ENCODE peak calls at places on chromosomes 11 and 22, in seven cellular contexts. M, I, G, R, K, B and V are unnamed samples.

GRCh38 chr22:49211176-49211575 is 616.5 kb downstream of the BRD1 start:
- DNase-seq in B (no peak), G (peak), R (no peak), K (no peak), I (no peak), M (no peak), V (no peak)

GRCh38 chr22:49326558-49326957 is 501.1 kb downstream of the BRD1 start:
- DNase-seq in R (no peak), G (no peak), M (no peak), I (no peak), K (no peak), B (no peak), V (peak)

GRCh38 chr22:22787805-22788459 is 99.7 kb upstream of the IGLL5 start:
- DNase-seq in R (no peak), G (no peak), B (no peak), K (peak), I (no peak), M (peak), V (peak)

GRCh38 chr11:106409201-106409600 is 331.7 kb downstream of the AASDHPPT start:
- DNase-seq in B (no peak), G (no peak), R (no peak), M (no peak), K (no peak), I (no peak), V (no peak)

GRCh38 chr11:119263352-119263940 is 53.5 kb downstream of the MCAM start:
- DNase-seq in M (no peak), G (no peak), R (no peak), I (no peak), K (no peak), B (no peak), V (peak)

GRCh38 chr11:20027546-20028014 is 132.7 kb downstream of the DBX1 start:
- DNase-seq in M (no peak), R (no peak), B (no peak), K (no peak), G (no peak), I (no peak), V (no peak)

GRCh38 chr11:119773016-119773415 is 44.0 kb upstream of the NECTIN1 start:
- DNase-seq in K (no peak), M (no peak), B (no peak), R (no peak), G (peak), I (no peak), V (no peak)

GRCh38 chr11:95915051-95915450 is 8.9 kb downstream of the MTMR2 start:
- DNase-seq in M (no peak), G (no peak), R (no peak), K (no peak), B (no peak), I (no peak), V (no peak)

GRCh38 chr11:17384002-17384511 is 4.4 kb downstream of the KCNJ11 start:
- DNase-seq in G (peak), I (peak), K (peak), B (peak), M (peak), R (peak), V (peak)
- TF ChIP-seq CTCF in G (peak), I (peak), K (peak), B (peak), M (peak), R (peak), V (peak)

GRCh38 chr22:50641696-50642607 is 14.0 kb upstream of the ARSA start:
- DNase-seq in K (peak), M (no peak), B (no peak), I (peak), R (peak), G (peak), V (no peak)
- TF ChIP-seq CTCF in K (no peak), M (no peak), B (peak), I (peak), R (peak), G (peak), V (no peak)

DNA sequence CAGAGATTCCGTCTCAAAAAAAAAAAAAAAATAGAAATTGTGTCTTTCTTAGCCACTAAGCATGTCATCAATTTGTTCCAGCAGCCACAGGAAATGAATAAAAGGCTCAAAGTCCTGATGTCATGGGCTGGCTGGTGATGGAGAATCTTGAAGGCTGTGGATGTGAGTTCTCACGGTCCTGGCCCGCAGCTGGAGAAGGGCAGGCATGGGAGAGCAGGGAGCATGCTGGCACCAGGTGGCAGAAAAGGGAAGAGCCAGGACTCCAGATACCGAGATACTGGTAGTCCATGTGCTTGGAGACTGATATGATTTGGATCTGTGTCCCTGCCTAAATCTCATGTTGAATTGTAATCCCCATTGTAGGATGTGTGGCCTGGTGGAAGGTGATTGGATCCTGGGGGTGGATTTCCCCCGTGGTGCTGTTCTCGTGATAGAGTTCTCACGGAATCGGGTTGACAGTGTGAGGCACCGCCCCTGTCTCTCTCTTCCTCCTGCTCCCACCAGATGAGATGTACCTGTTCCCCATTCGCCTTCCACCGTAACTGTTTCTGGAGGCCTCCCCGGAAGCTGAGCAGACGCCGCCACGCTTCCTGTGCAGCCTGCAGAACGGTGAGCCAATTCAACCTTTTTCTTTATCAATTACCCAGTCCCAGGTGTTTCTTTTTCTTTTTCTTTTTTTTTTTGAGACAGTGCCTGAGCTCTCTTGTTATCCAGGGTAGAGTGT is 18.1 kb downstream of the MRGPRD start:
- DNase-seq in K (no peak), R (no peak), I (no peak), M (peak), G (peak), B (no peak), V (peak)
- TF ChIP-seq CTCF in K (no peak), R (no peak), I (no peak), M (no peak), G (no peak), B (no peak), V (no peak)

GRCh38 chr11:128327274-128327673 is 260.1 kb downstream of the ETS1 start:
- DNase-seq in I (no peak), G (no peak), K (no peak), R (no peak), B (no peak), M (no peak), V (no peak)

GRCh38 chr11:128324531-128325141 is 262.7 kb downstream of the ETS1 start:
- DNase-seq in G (no peak), K (no peak), M (no peak), R (no peak), I (no peak), B (no peak), V (no peak)

GRCh38 chr11:128326791-128327190 is 260.6 kb downstream of the ETS1 start:
- DNase-seq in G (no peak), R (no peak), I (no peak), B (no peak), M (no peak), K (no peak), V (no peak)

GRCh38 chr11:128324051-128324481 is 263.3 kb downstream of the ETS1 start:
- DNase-seq in M (no peak), K (no peak), B (no peak), G (no peak), R (no peak), I (no peak), V (no peak)

GRCh38 chr11:128323381-128323780 is 264.0 kb downstream of the ETS1 start:
- DNase-seq in B (no peak), R (no peak), G (no peak), M (no peak), K (no peak), I (peak), V (peak)
- TF ChIP-seq CTCF in B (peak), R (peak), G (peak), M (no peak), K (no peak), I (peak), V (peak)

DNA sequence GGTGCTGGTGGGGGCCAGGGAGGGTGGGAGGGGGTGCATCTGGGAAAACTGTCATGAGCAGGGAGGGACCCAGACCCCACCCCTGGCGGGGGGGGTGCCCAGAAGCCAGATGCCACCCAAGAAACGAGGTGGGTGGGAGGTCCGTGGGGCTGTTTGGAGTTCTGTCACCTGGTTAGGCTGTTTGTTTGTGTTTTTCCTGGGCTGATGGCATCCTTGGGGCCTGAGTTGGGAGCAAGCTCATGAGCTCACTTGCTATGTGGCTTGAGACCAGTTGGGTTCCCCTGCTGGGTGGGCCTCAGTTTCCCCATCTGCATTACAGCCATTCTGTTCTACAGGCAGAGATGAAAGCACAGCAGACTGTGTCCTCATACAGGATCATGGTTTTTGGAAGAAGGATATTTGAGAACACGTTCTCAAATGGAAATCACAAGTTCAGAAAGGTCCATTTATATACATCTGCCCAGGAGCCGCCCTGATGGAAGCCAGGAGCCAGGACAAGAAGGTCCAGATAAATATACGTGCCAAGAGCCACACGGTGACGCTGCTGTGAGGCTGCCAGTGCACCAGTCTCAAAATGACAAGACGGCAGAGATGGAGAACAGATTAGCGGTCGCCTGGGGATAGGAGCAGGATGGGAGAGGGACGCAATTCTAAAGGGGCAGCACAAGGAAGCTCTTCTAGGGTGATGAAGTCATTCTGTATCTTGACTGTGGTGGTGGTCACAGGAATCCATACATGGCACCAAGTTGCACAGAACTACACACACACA is 312.9 kb downstream of the MN1 start:
- DNase-seq in K (no peak), R (no peak), I (no peak), B (no peak), G (no peak), M (no peak), V (no peak)
- TF ChIP-seq CTCF in K (no peak), R (no peak), I (peak), B (no peak), G (no peak), M (no peak), V (no peak)

DNA sequence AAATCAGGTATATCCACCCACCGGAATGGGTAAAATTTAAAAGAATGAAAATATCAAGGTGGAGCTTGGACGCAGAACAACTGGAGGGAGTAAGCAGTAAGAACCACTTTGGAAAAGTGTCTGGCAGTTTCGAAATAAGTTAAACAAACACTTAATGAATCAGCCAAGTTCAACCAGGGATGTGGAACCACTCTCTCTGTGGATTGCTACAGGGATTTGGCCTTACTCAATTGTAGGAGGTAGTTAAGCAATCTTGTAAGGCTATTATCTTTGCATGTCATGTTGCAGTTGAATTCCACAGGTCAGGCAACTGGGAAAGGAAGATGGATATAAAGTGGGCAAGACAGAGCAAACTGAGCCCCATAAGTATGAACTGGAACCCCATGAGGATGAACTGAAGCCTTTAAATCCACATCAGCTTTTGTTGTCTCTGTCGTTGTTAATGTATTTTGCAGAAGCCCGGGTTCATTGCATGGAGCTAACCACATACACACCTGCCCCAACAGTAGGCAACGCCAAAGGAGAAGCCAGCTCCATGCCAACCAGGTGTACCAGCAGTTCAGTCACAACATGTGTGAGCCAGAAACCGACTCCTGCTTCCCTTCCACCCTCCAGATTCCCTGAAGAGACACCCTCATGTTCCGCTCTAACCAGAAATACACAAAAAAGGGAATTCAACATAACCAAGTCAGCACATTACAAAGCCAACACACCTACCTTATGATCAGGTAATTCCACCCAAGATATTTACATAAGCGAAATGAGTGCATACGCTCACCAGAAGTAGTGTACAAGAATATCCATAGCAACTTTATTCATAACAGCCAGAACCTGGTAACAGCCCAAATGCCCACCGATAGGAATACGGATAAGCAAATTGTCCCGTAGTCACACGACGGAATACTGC is 8.0 kb upstream of the SLC43A3 start:
- DNase-seq in I (no peak), G (no peak), B (no peak), M (no peak), K (no peak), R (peak), V (no peak)
- TF ChIP-seq CTCF in I (no peak), G (no peak), B (no peak), M (no peak), K (no peak), R (no peak), V (no peak)

DNA sequence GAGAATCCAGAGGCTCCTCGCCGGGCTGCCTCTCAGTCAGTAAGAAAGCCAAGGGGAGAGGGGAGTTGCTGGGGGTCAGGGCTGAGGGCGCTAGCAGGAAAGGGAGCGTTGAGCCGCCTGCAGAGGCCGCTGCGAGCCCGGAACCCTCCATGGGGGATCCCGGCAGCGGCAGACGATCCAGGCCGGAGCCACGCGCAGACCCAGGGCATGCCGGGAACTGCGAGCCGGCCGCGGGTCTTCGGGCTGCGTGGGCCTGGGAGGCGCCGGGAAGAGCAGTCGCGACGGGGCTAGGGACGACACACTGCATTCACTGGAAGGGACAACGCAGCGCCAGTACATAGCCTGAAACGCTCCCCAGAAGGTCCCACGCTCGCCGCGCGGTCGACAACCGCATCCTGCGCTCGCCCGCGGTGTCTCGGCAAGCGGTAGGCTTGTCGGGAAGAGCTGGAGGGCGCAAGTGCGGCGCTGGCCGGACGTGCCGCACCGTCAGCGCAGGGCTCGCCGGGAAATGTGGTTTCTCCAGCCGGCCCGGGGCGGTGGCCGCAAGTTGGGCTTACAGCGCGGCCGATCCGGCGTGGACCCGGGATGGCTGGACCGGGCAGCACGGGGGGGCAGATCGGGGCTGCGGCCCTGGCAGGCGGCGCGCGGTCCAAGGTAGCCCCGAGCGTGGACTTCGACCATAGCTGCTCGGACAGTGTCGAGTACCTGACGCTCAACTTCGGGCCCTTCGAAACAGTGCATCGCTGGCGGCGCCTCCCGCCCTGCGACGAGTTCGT is at the start of gene LZTR1:
- DNase-seq in G (peak), R (peak), M (peak), B (peak), I (peak), K (peak), V (peak)
- TF ChIP-seq CTCF in G (peak), R (peak), M (peak), B (peak), I (peak), K (no peak), V (peak)

DNA sequence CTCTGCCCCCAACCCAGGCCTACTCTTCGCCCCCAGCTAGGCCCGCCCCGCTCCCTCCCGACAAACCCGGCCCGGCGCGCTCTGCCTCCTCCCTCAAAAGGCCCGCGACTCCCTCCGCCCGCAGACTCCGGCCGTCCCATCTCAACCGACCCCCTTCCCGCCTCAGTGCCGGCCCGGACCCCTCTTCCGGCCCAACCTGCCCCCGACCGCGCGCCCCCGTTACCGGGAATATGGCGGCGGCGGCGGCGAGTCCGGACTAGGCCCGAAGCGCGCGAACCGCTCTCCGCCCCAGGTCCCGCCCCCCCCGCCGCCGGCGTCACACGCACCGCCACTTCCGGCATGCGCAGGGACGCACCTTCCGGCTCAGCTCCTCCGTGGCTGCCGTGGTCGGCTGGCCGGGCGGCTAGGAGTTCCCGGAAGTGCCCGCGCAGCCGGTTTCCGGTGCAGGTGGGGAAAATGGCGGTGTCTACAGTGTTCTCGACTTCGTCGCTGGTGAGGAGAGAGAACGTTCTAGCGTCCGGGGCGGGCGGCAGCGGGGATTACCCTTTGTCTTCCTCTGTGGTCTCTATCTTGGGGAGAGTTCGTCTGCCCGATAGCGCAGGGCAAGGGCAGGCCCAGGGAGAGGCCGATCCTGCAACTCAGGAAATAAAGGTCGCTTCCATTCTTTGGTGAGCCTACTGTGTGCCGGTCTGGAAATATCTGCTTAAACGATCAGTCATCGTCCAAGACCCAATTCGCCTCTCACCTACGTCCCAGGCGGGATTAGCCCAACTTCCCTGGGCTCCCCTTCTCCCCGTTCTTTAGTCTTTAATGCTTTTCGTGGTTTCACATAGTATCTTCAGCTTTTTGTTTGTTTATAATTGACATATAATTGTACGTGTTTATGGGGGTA is at the start of the genes CPSF7 and SDHAF2:
- DNase-seq in R (peak), M (peak), K (peak), B (peak), I (peak), G (peak), V (peak)
- TF ChIP-seq CTCF in R (no peak), M (no peak), K (no peak), B (no peak), I (no peak), G (no peak), V (no peak)

GRCh38 chr11:111301004-111301839 is 2.9 kb downstream of the POU2AF3 start:
- DNase-seq in M (no peak), G (no peak), K (no peak), B (no peak), R (no peak), I (no peak), V (no peak)

GRCh38 chr11:111300569-111300968 is 2.2 kb downstream of the POU2AF3 start:
- DNase-seq in M (no peak), K (no peak), G (no peak), B (no peak), R (no peak), I (no peak), V (no peak)

GRCh38 chr11:111298466-111299110 is at the start of gene POU2AF3:
- DNase-seq in K (peak), B (no peak), R (no peak), M (peak), I (no peak), G (no peak), V (peak)

GRCh38 chr11:111297696-111298095 is 650 bp upstream of the POU2AF3 start:
- DNase-seq in B (no peak), G (no peak), M (no peak), K (peak), R (no peak), I (no peak), V (no peak)

DNA sequence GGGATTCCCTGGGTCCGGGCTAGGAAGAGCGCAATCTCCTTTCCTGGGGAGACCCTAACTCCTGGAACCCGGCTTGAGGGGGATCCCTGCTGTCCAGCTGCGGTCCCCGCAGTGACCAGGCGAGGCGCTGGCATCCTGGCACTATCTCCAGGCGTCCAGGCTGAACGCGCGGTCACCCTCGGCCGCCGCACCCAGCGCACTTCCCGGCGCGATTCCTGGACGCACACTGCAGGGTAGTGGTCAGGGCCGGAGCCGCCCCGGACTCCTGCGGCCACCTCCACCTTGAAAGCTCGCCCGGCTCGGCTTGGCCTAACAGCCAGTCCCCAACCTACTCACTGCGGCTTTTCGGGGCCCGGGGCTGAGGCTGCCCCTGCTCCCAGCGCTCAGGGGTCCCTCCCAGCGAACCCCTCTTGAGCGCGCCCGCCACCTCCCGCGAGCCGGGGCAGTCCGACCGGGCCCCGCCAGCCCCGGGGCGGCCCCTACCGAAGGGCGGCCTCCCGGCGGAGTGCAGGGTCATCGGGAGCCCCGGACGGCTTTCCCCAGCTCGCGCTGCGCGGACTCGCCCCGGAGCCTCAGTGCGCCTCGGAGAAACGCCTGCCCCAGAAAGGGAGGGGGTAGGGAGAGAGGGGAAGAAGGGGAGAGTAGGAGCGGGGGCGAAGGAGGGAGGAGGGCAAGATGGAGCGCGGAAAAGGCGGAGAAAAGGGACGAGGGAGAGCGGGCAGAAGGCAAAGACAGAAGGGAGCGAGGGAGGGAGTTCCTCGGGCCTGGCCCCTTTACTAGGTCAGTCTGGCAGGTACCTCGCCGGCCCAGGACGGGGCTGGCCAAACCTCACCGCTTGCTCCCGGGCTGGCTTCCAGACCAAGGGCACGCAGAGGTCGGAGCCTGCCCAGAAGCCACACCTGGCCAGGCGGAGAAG is 1.0 kb downstream of the POU2AF3 start:
- DNase-seq in I (peak), R (no peak), G (peak), B (no peak), M (peak), K (peak), V (peak)
- TF ChIP-seq CTCF in I (peak), R (peak), G (peak), B (peak), M (peak), K (peak), V (peak)